ENCODE peak calls at places on chromosomes 2 and 18, in six cellular contexts. Q is psoas muscle; P is left lung; U is Right ventricle myocardium superior; K is effector memory CD8-positive, alpha-beta T cell; N is lower lobe of right lung. R is an unnamed sample.

GRCh38 chr2:222690564-222691200 is 19.2 kb downstream of the MOGAT1 start:
- ATAC-seq in Q (peak), P (peak), U (peak), K (peak), N (peak), R (peak)

GRCh38 chr2:230913812-230914211 is 11.2 kb downstream of the GPR55 start:
- ATAC-seq in Q (no peak), P (peak), U (no peak), K (no peak), N (no peak), R (no peak)

GRCh38 chr18:26034850-26035497 is 55.4 kb downstream of the SS18 start:
- ATAC-seq in Q (no peak), P (no peak), U (no peak), K (no peak), N (no peak), R (no peak)

GRCh38 chr18:55261253-55261652 is 302.0 kb upstream of the CCDC68 start:
- ATAC-seq in Q (no peak), P (no peak), U (no peak), K (no peak), N (no peak), R (no peak)

GRCh38 chr2:188512456-188512855 is 220.8 kb downstream of the GULP1 start:
- ATAC-seq in Q (no peak), P (peak), U (peak), K (no peak), N (peak), R (peak)

GRCh38 chr2:96558061-96558460 is 21.5 kb downstream of the ARID5A start:
- ATAC-seq in Q (no peak), P (no peak), U (no peak), K (no peak), N (no peak), R (no peak)

GRCh38 chr2:179991344-179991743 is 15.8 kb downstream of the CWC22 start:
- ATAC-seq in Q (no peak), P (no peak), U (no peak), K (no peak), N (no peak), R (peak)

GRCh38 chr2:197821550-197822218 is 17.3 kb downstream of the PLCL1 start:
- ATAC-seq in Q (no peak), P (no peak), U (no peak), K (no peak), N (no peak), R (peak)